ENCODE peak calls at places on chromosomes 11 and 22, in ten cellular contexts. C is AG20443; A is LoVo; Z is T-cell; I is stimulated activated CD4-positive, alpha-beta T cell treated with anti-CD3 and anti-CD28 coated beads, Interleukin-2, amount 100 ng/mL, for 24 hours; K is NCI-H510A; F is RPMI7951; W is NAMALWA; B is naive thymus-derived CD4-positive, alpha-beta T cell; X is spleen. J is an unnamed sample.

GRCh38 chr11:87574193-87574592 is 536.5 kb downstream of the TMEM135 start:
- DNase-seq in C (no peak), A (no peak), Z (no peak), I (no peak), K (no peak), F (no peak), W (no peak), B (no peak), X (no peak), J (no peak)

GRCh38 chr22:38699784-38700183 is 959 bp downstream of the JOSD1 start:
- DNase-seq in C (peak; percentile 41), A (no peak), Z (no peak), I (no peak), K (no peak), F (peak; percentile 39), W (no peak), B (peak; percentile 21), X (no peak), J (peak; percentile 63)

GRCh38 chr11:114098927-114099326 is 39.4 kb downstream of the ZBTB16 start:
- DNase-seq in C (no peak), A (no peak), Z (no peak), I (no peak), K (peak; percentile 44), F (no peak), W (no peak), B (no peak), X (no peak), J (no peak)

GRCh38 chr22:18091916-18092526 is 14.2 kb downstream of the PEX26 start:
- DNase-seq in C (peak; percentile 83), A (peak; percentile 75), Z (peak; percentile 25), I (no peak), K (no peak), F (no peak), W (no peak), B (no peak), X (no peak), J (peak; percentile 74)

GRCh38 chr11:5992604-5993251 is 5.9 kb upstream of the OR52L1 start:
- DNase-seq in C (peak; percentile 48), A (peak; percentile 15), Z (no peak), I (no peak), K (no peak), F (peak; percentile 31), W (peak; percentile 19), B (no peak), X (no peak), J (peak; percentile 26)

GRCh38 chr11:22456993-22457748 is 119.0 kb downstream of the SLC17A6 start:
- DNase-seq in C (no peak), A (peak; percentile 3), Z (no peak), I (no peak), K (peak; percentile 26), F (no peak), W (no peak), B (no peak), X (no peak), J (no peak)

GRCh38 chr11:70497536-70498075 is 99.3 kb downstream of the CTTN start:
- DNase-seq in C (no peak), A (no peak), Z (no peak), I (no peak), K (no peak), F (no peak), W (no peak), B (no peak), X (peak; percentile 68), J (no peak)

GRCh38 chr22:32911526-32911925 is 110.0 kb downstream of the TIMP3 start:
- DNase-seq in C (peak; percentile 47), A (no peak), Z (no peak), I (no peak), K (no peak), F (peak; percentile 21), W (no peak), B (no peak), X (no peak), J (peak; percentile 21)

GRCh38 chr11:7436657-7437056 is 48.6 kb upstream of the OLFML1 start:
- DNase-seq in C (no peak), A (no peak), Z (no peak), I (no peak), K (no peak), F (no peak), W (peak; percentile 75), B (peak; percentile 14), X (no peak), J (no peak)

GRCh38 chr11:59746111-59746510 is 9.1 kb upstream of the STX3 start:
- DNase-seq in C (no peak), A (no peak), Z (no peak), I (no peak), K (no peak), F (no peak), W (no peak), B (no peak), X (no peak), J (no peak)

GRCh38 chr11:36131719-36132349 is 157.4 kb downstream of the COMMD9 start:
- DNase-seq in C (peak; percentile 79), A (no peak), Z (no peak), I (no peak), K (no peak), F (peak; percentile 36), W (peak; percentile 45), B (no peak), X (no peak), J (peak; percentile 51)

J was measured in AG10803.